ENCODE peak calls at places on chromosomes 7 and 10, in ten cellular contexts. R is SW480; L is M059J; F is A549; Q is activated CD4-positive, alpha-beta T cell treated with anti-CD3 and anti-CD28 coated beads, Interleukin-2, amount 10 ng/mL, durations not matched to agents 24 days and 14 days; D is activated T-cell treated with anti-CD3 and anti-CD28 coated beads, Interleukin-2, amount 50 U/mL, for 72 hours; J is sciatic nerve; U is stimulated activated CD4-positive, alpha-beta T cell treated with anti-CD3 and anti-CD28 coated beads, TNF-alpha, amount 100 ng/mL, for 48 hours; K is astrocyte of the spinal cord; N is NCI-H146. M is an unnamed sample.
A peak's percentile ranks its signal among the peaks of the same experiment; 100 is the strongest.

GRCh38 chr10:127906548-127907377 is at the start of gene PTPRE:
- DNase-seq in R (peak; percentile 83), L (peak; percentile 74), F (peak; percentile 77), Q (peak; percentile 91), D (peak; percentile 78), J (peak; percentile 85), U (peak; percentile 33), K (peak; percentile 40), N (peak; percentile 43), M (no peak)

GRCh38 chr7:144454256-144455039 is 51.0 kb upstream of the NOBOX start:
- DNase-seq in R (no peak), L (no peak), F (peak; percentile 5), Q (no peak), D (no peak), J (no peak), U (no peak), K (peak; percentile 2), N (no peak), M (no peak)

GRCh38 chr10:89469517-89469916 is 55.1 kb downstream of the IFIT5 start:
- DNase-seq in R (no peak), L (peak; percentile 47), F (no peak), Q (no peak), D (no peak), J (no peak), U (no peak), K (no peak), N (no peak), M (no peak)

GRCh38 chr10:118911361-118911760 is 118.2 kb upstream of the NANOS1 start:
- DNase-seq in R (peak; percentile 71), L (peak; percentile 82), F (peak; percentile 41), Q (no peak), D (no peak), J (no peak), U (no peak), K (peak; percentile 3), N (no peak), M (no peak)

GRCh38 chr7:156105337-156106106 is 293.3 kb upstream of the SHH start:
- DNase-seq in R (no peak), L (no peak), F (no peak), Q (no peak), D (no peak), J (no peak), U (no peak), K (no peak), N (no peak), M (no peak)

GRCh38 chr7:158710651-158711102 is 6.1 kb upstream of the NCAPG2 start:
- DNase-seq in R (peak; percentile 21), L (peak; percentile 28), F (no peak), Q (peak; percentile 62), D (no peak), J (no peak), U (no peak), K (peak; percentile 75), N (no peak), M (no peak)

GRCh38 chr7:28349637-28350036 is 62.7 kb upstream of the CREB5 start:
- DNase-seq in R (no peak), L (peak; percentile 23), F (peak; percentile 41), Q (no peak), D (no peak), J (no peak), U (no peak), K (no peak), N (peak; percentile 41), M (no peak)

GRCh38 chr7:18257711-18258110 is 230.1 kb upstream of the PRPS1L1 start:
- DNase-seq in R (no peak), L (peak; percentile 57), F (no peak), Q (no peak), D (no peak), J (no peak), U (no peak), K (no peak), N (no peak), M (no peak)

GRCh38 chr7:26525413-26526287 is 234.0 kb downstream of the SNX10 start:
- DNase-seq in R (no peak), L (no peak), F (no peak), Q (no peak), D (no peak), J (no peak), U (no peak), K (no peak), N (peak; percentile 93), M (peak; percentile 81)

GRCh38 chr7:85612514-85612913 is 425.7 kb upstream of the SEMA3D start:
- DNase-seq in R (no peak), L (no peak), F (no peak), Q (no peak), D (no peak), J (no peak), U (no peak), K (no peak), N (peak; percentile 63), M (no peak)

GRCh38 chr7:85749715-85750453 is 563.0 kb upstream of the SEMA3D start:
- DNase-seq in R (peak; percentile 100), L (peak; percentile 1), F (no peak), Q (no peak), D (no peak), J (no peak), U (no peak), K (no peak), N (no peak), M (no peak)

GRCh38 chr7:27300401-27300800 is 57.8 kb downstream of the EVX1 start:
- DNase-seq in R (no peak), L (peak; percentile 87), F (no peak), Q (no peak), D (no peak), J (no peak), U (no peak), K (no peak), N (no peak), M (no peak)

GRCh38 chr7:152969335-152969734 is 209.8 kb downstream of the ACTR3B start:
- DNase-seq in R (no peak), L (no peak), F (no peak), Q (no peak), D (no peak), J (no peak), U (no peak), K (no peak), N (no peak), M (no peak)

GRCh38 chr10:94018107-94018506 is 24.4 kb downstream of the PLCE1 start:
- DNase-seq in R (no peak), L (no peak), F (no peak), Q (no peak), D (no peak), J (no peak), U (no peak), K (no peak), N (no peak), M (no peak)

GRCh38 chr7:142854505-142855400 is at the start of gene EPHB6:
- DNase-seq in R (peak; percentile 66), L (peak; percentile 24), F (peak; percentile 33), Q (peak; percentile 91), D (peak; percentile 79), J (peak; percentile 93), U (no peak), K (peak; percentile 45), N (peak; percentile 22), M (no peak)

GRCh38 chr7:30514177-30514576 is 9.5 kb upstream of the GGCT start:
- DNase-seq in R (no peak), L (no peak), F (no peak), Q (no peak), D (no peak), J (no peak), U (no peak), K (no peak), N (no peak), M (no peak)

GRCh38 chr7:156145996-156146395 is 333.7 kb upstream of the SHH start:
- DNase-seq in R (no peak), L (no peak), F (no peak), Q (no peak), D (no peak), J (peak; percentile 10), U (no peak), K (no peak), N (no peak), M (no peak)

GRCh38 chr10:49398000-49398861 is 2.3 kb upstream of the DRGX start:
- DNase-seq in R (no peak), L (peak; percentile 30), F (peak; percentile 39), Q (peak; percentile 87), D (peak; percentile 66), J (peak; percentile 70), U (peak; percentile 8), K (peak; percentile 41), N (no peak), M (no peak)

GRCh38 chr7:145779165-145779564 is 337.4 kb upstream of the CNTNAP2 start:
- DNase-seq in R (no peak), L (no peak), F (no peak), Q (no peak), D (no peak), J (no peak), U (no peak), K (no peak), N (no peak), M (no peak)

GRCh38 chr7:42691030-42691639 is 220.7 kb downstream of the C7orf25 start:
- DNase-seq in R (peak; percentile 83), L (peak; percentile 66), F (peak; percentile 6), Q (no peak), D (no peak), J (no peak), U (no peak), K (peak; percentile 72), N (no peak), M (no peak)

GRCh38 chr10:120260446-120260845 is 196.6 kb upstream of the PLPP4 start:
- DNase-seq in R (no peak), L (no peak), F (no peak), Q (no peak), D (no peak), J (no peak), U (no peak), K (no peak), N (no peak), M (no peak)

GRCh38 chr10:124414077-124414476 is 4.6 kb downstream of the OAT start:
- DNase-seq in R (no peak), L (peak; percentile 7), F (no peak), Q (no peak), D (no peak), J (no peak), U (no peak), K (peak; percentile 11), N (no peak), M (no peak)

GRCh38 chr10:63684257-63684936 is 163.2 kb downstream of the REEP3 start:
- DNase-seq in R (no peak), L (no peak), F (no peak), Q (no peak), D (no peak), J (no peak), U (no peak), K (no peak), N (peak; percentile 67), M (no peak)

GRCh38 chr7:108004220-108005142 is 1.5 kb upstream of the LAMB1 start:
- DNase-seq in R (no peak), L (peak; percentile 93), F (peak; percentile 81), Q (no peak), D (no peak), J (no peak), U (no peak), K (peak; percentile 73), N (no peak), M (no peak)

GRCh38 chr7:5586279-5586962 is 162.8 kb upstream of the TNRC18 start:
- DNase-seq in R (peak; percentile 48), L (no peak), F (no peak), Q (no peak), D (no peak), J (no peak), U (no peak), K (no peak), N (peak; percentile 74), M (peak; percentile 71)

GRCh38 chr10:91220954-91221696 is 662 bp downstream of the PCGF5 start:
- DNase-seq in R (peak; percentile 46), L (peak; percentile 48), F (peak; percentile 46), Q (no peak), D (peak; percentile 28), J (no peak), U (no peak), K (peak; percentile 19), N (no peak), M (no peak)

GRCh38 chr10:11610855-11611247 is 599 bp downstream of the USP6NL start:
- DNase-seq in R (peak; percentile 22), L (peak; percentile 32), F (peak; percentile 25), Q (peak; percentile 69), D (peak; percentile 32), J (peak; percentile 66), U (no peak), K (peak; percentile 48), N (peak; percentile 54), M (no peak)

GRCh38 chr7:149605696-149606095 is 108.1 kb upstream of the ZNF746 start:
- DNase-seq in R (no peak), L (no peak), F (no peak), Q (no peak), D (no peak), J (no peak), U (no peak), K (no peak), N (no peak), M (no peak)